ENCODE peak calls at places on chromosomes 1 and 21, in ten cellular contexts. K, S, L, J, O, W, R, U, N and A are unnamed samples.

GRCh38 chr1:214270097-214270635 is 10.8 kb upstream of the SMYD2 start:
- DNase-seq in K (no peak), S (no peak), L (no peak), J (no peak), O (no peak), W (no peak), R (no peak), U (no peak), N (no peak), A (no peak)

GRCh38 chr1:231020816-231021215 is 19.2 kb downstream of the FAM89A start:
- DNase-seq in K (no peak), S (no peak), L (no peak), J (no peak), O (no peak), W (no peak), R (no peak), U (no peak), N (no peak), A (peak)

GRCh38 chr1:155207578-155208405 is at the start of gene THBS3:
- DNase-seq in K (no peak), S (no peak), L (peak), J (peak), O (no peak), W (peak), R (no peak), U (no peak), N (no peak), A (no peak)

GRCh38 chr1:215992620-215993019 is 425.5 kb downstream of the KCTD3 start:
- DNase-seq in K (no peak), S (no peak), L (peak), J (peak), O (no peak), W (no peak), R (no peak), U (peak), N (no peak), A (no peak)

GRCh38 chr1:54012862-54013261 is 5.1 kb downstream of the LDLRAD1 start:
- DNase-seq in K (no peak), S (no peak), L (no peak), J (no peak), O (no peak), W (no peak), R (no peak), U (no peak), N (no peak), A (no peak)

GRCh38 chr1:186183219-186183618 is 191.8 kb downstream of the TPR start:
- DNase-seq in K (peak), S (no peak), L (peak), J (peak), O (no peak), W (no peak), R (no peak), U (peak), N (peak), A (no peak)

GRCh38 chr1:19398309-19398760 is 86.2 kb downstream of the SLC66A1 start:
- DNase-seq in K (no peak), S (no peak), L (peak), J (peak), O (no peak), W (no peak), R (no peak), U (no peak), N (no peak), A (peak)

GRCh38 chr1:20551945-20552727 is at the start of gene FAM43B:
- DNase-seq in K (no peak), S (peak), L (peak), J (peak), O (peak), W (peak), R (no peak), U (peak), N (no peak), A (no peak)

GRCh38 chr1:57620589-57620988 is 196.7 kb upstream of the DAB1 start:
- DNase-seq in K (no peak), S (no peak), L (no peak), J (no peak), O (no peak), W (no peak), R (no peak), U (no peak), N (no peak), A (no peak)

GRCh38 chr1:42454409-42454808 is 1.4 kb downstream of the ZMYND12 start:
- DNase-seq in K (no peak), S (no peak), L (no peak), J (no peak), O (no peak), W (no peak), R (no peak), U (no peak), N (no peak), A (no peak)

GRCh38 chr1:34265396-34265795 is 88.7 kb downstream of the C1orf94 start:
- DNase-seq in K (no peak), S (no peak), L (no peak), J (no peak), O (no peak), W (no peak), R (no peak), U (no peak), N (no peak), A (no peak)

GRCh38 chr1:81225769-81226602 is 574.7 kb upstream of the ADGRL2 start:
- DNase-seq in K (no peak), S (no peak), L (no peak), J (no peak), O (no peak), W (no peak), R (no peak), U (no peak), N (no peak), A (no peak)

GRCh38 chr1:230091473-230092231 is 24.6 kb downstream of the GALNT2 start:
- DNase-seq in K (peak), S (no peak), L (no peak), J (no peak), O (no peak), W (no peak), R (no peak), U (no peak), N (no peak), A (peak)

GRCh38 chr1:224623743-224624333 is 7.7 kb downstream of the CNIH3 start:
- DNase-seq in K (peak), S (peak), L (peak), J (peak), O (no peak), W (peak), R (peak), U (no peak), N (no peak), A (peak)

GRCh38 chr1:201750934-201751333 is 78.0 kb upstream of the IPO9 start:
- DNase-seq in K (no peak), S (no peak), L (peak), J (peak), O (no peak), W (no peak), R (no peak), U (no peak), N (no peak), A (no peak)

GRCh38 chr1:145918992-145919939 is 749 bp upstream of the PEX11B start:
- DNase-seq in K (peak), S (peak), L (peak), J (peak), O (peak), W (peak), R (no peak), U (peak), N (peak), A (no peak)

GRCh38 chr1:42162181-42162580 is 2.4 kb downstream of the GUCA2A start:
- DNase-seq in K (no peak), S (no peak), L (no peak), J (no peak), O (peak), W (no peak), R (no peak), U (no peak), N (no peak), A (no peak)

GRCh38 chr1:32774950-32775634 is 42.1 kb downstream of the YARS1 start:
- DNase-seq in K (peak), S (no peak), L (peak), J (peak), O (no peak), W (no peak), R (no peak), U (peak), N (no peak), A (peak)

GRCh38 chr1:110291241-110292030 is 47.7 kb upstream of the RBM15 start:
- DNase-seq in K (peak), S (peak), L (no peak), J (no peak), O (no peak), W (peak), R (no peak), U (no peak), N (no peak), A (no peak)

GRCh38 chr1:44842415-44842762 is 664 bp downstream of the PTCH2 start:
- DNase-seq in K (no peak), S (no peak), L (no peak), J (no peak), O (peak), W (no peak), R (no peak), U (no peak), N (no peak), A (no peak)

GRCh38 chr1:207318072-207318619 is 3.3 kb upstream of the CD55 start:
- DNase-seq in K (no peak), S (no peak), L (no peak), J (no peak), O (no peak), W (no peak), R (no peak), U (no peak), N (no peak), A (no peak)

GRCh38 chr1:200973937-200974657 is 49.4 kb downstream of the KIF21B start:
- DNase-seq in K (no peak), S (peak), L (no peak), J (no peak), O (no peak), W (peak), R (no peak), U (no peak), N (no peak), A (no peak)

GRCh38 chr21:41483415-41483814 is 24.5 kb downstream of the TMPRSS2 start:
- DNase-seq in K (no peak), S (no peak), L (no peak), J (no peak), O (no peak), W (no peak), R (no peak), U (no peak), N (no peak), A (no peak)

GRCh38 chr1:184827600-184828368 is 73.1 kb upstream of the EDEM3 start:
- DNase-seq in K (peak), S (no peak), L (peak), J (peak), O (no peak), W (no peak), R (no peak), U (no peak), N (no peak), A (peak)

GRCh38 chr1:233183226-233184020 is 112.1 kb downstream of the PCNX2 start:
- DNase-seq in K (no peak), S (no peak), L (peak), J (no peak), O (no peak), W (no peak), R (no peak), U (no peak), N (no peak), A (no peak)

GRCh38 chr1:166796620-166797236 is 42.5 kb upstream of the POGK start:
- DNase-seq in K (no peak), S (no peak), L (no peak), J (no peak), O (no peak), W (no peak), R (no peak), U (no peak), N (no peak), A (no peak)

GRCh38 chr1:24909388-24909898 is 20.6 kb downstream of the RUNX3 start:
- DNase-seq in K (no peak), S (peak), L (peak), J (peak), O (peak), W (peak), R (no peak), U (peak), N (no peak), A (no peak)

GRCh38 chr1:53593758-53594380 is 134.7 kb downstream of the DMRTB1 start:
- DNase-seq in K (no peak), S (peak), L (peak), J (no peak), O (peak), W (no peak), R (no peak), U (peak), N (no peak), A (no peak)

GRCh38 chr21:22536511-22536910 is 1538.3 kb downstream of the NCAM2 start:
- DNase-seq in K (peak), S (no peak), L (peak), J (no peak), O (no peak), W (no peak), R (no peak), U (peak), N (no peak), A (no peak)

GRCh38 chr1:161074676-161075368 is 5.1 kb upstream of the ARHGAP30 start:
- DNase-seq in K (no peak), S (no peak), L (no peak), J (no peak), O (no peak), W (no peak), R (no peak), U (peak), N (no peak), A (no peak)

GRCh38 chr1:214518387-214518786 is 33.0 kb downstream of the PTPN14 start:
- DNase-seq in K (no peak), S (no peak), L (peak), J (no peak), O (no peak), W (no peak), R (no peak), U (no peak), N (no peak), A (no peak)

GRCh38 chr1:117147856-117148588 is 26.5 kb upstream of the TRIM45 start:
- DNase-seq in K (peak), S (no peak), L (peak), J (peak), O (no peak), W (no peak), R (no peak), U (peak), N (no peak), A (peak)

GRCh38 chr1:150053911-150054310 is 13.7 kb upstream of the VPS45 start:
- DNase-seq in K (no peak), S (no peak), L (no peak), J (no peak), O (no peak), W (no peak), R (no peak), U (no peak), N (no peak), A (no peak)

DNA sequence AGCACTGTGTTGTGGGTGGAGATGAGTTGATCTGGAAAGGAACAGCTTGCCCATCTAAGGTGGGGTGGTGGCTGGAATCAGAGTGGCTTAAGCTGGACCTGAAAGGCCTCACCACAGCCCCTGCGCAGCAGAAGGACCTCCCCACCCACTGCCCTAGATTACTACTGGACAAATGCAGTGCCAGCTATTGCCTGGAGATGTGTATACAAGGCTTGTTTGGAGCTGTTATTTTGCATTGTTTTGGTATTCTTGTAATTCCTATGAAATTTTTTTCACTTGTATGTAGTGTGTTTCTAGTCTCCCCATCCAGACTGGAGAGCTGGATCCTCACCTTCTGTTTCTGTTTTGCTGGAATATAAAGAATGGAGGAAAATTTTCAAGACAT is 1.3 kb upstream of the SLC30A1 start:
- DNase-seq in K (no peak), S (no peak), L (no peak), J (no peak), O (no peak), W (no peak), R (no peak), U (no peak), N (no peak), A (no peak)
- H3K4me3 ChIP-seq in K (peak), S (no peak), L (no peak), J (no peak), O (no peak), W (no peak), R (no peak), U (no peak), N (no peak), A (no peak)

DNA sequence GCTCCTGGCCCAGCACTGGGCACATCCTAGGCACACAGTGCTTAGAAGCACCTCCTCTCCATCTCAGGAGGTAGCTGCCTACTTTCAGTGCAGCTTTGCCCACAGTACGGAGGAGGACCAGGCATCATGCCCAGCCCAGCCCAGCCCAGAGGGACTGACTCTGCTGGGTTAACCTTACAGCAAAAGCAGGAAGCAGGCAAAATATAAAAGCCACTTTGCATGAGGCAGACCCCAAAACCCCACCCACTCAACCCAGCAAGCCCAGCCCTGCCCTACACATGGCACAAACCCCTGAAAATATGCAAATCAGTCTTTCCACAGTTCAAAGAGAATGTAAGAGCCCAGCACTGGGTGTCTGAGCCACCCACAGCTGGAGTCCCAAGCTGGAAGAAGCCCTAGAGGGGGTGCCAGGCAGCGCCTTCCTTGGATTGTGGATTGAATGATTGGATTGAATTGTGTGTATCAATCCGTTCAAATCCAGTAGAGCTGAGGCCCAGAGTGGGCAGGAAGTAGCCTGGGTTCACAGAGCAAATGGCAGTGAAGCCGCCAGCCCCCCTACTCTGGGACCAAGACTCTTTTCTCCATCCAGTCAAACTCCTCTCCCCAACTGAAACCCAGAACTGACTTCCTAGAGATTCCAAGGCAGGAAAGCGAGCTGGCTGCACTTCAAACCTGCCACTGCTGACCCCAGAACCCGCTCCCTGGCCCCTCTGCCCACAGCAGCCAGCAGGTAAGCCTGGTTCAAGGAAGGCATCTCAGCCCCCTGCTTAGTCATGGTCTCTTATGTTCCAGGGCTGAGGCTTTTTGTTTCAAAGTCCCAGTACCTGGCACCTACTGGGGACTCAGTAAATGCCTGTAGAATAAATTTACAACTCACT is 117.7 kb downstream of the LACTBL1 start:
- DNase-seq in K (no peak), S (no peak), L (no peak), J (no peak), O (no peak), W (no peak), R (no peak), U (no peak), N (no peak), A (no peak)
- H3K4me3 ChIP-seq in K (no peak), S (no peak), L (no peak), J (no peak), O (no peak), W (no peak), R (no peak), U (no peak), N (no peak), A (no peak)

DNA sequence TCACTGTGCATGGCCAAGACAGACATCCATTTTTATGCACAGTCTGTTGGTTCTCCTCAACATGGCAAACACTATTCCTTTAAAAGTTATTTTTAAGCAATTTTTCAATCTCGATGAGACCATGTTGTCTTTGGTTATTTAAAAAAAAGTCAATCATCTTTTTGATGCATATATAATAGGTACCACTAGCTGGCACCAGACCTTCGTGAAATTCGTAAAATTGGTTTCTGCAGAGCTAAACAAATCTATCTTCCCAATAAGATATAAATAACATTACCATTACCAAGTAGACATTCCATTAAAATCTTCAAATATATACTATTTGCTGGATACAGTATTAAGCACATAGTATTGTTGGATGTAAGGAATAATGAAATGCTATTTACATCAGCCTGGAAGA is 220.0 kb upstream of the GREM2 start:
- DNase-seq in K (no peak), S (no peak), L (no peak), J (no peak), O (no peak), W (no peak), R (no peak), U (no peak), N (no peak), A (no peak)
- H3K4me3 ChIP-seq in K (no peak), S (no peak), L (no peak), J (no peak), O (no peak), W (no peak), R (no peak), U (no peak), N (no peak), A (no peak)

GRCh38 chr1:158719664-158720063 is 856 bp downstream of the OR6K3 start:
- DNase-seq in K (no peak), S (no peak), L (no peak), J (no peak), O (no peak), W (no peak), R (no peak), U (no peak), N (no peak), A (no peak)

GRCh38 chr1:158717344-158717743 is 3.2 kb downstream of the OR6K3 start:
- DNase-seq in K (no peak), S (no peak), L (no peak), J (no peak), O (no peak), W (no peak), R (no peak), U (no peak), N (no peak), A (no peak)

GRCh38 chr1:158714754-158715153 is 5.8 kb downstream of the OR6K3 start:
- DNase-seq in K (no peak), S (no peak), L (no peak), J (no peak), O (no peak), W (no peak), R (no peak), U (no peak), N (no peak), A (no peak)

GRCh38 chr1:158720620-158721019 is at the start of gene OR6K3:
- DNase-seq in K (no peak), S (no peak), L (no peak), J (no peak), O (no peak), W (no peak), R (no peak), U (no peak), N (no peak), A (no peak)

DNA sequence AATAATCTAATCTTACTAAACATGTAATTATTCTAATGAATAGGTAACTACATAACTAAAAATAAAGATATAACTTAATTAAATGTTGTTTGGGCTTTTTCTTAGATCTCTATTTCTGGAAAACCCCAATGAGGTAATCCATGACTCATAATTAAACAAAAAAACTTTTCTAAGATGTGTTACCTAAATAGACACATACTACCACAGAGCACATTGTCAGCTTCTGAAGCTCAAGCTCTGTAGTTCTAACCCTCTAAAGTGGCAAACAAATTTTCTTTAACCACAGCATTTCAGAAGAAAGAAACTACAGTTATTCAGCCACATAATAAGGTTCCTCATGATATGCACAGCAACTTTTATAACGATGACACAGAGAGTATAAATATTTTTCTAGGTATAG is 4.2 kb downstream of the OR6K3 start:
- DNase-seq in K (no peak), S (no peak), L (no peak), J (no peak), O (no peak), W (no peak), R (no peak), U (no peak), N (no peak), A (no peak)
- H3K4me3 ChIP-seq in K (no peak), S (no peak), L (no peak), J (no peak), O (no peak), W (no peak), R (no peak), U (no peak), N (no peak), A (no peak)

GRCh38 chr1:2530501-2531361 is 668 bp upstream of the HES5 start:
- DNase-seq in K (no peak), S (peak), L (no peak), J (no peak), O (no peak), W (peak), R (no peak), U (no peak), N (no peak), A (no peak)
- H3K4me3 ChIP-seq in K (no peak), S (no peak), L (no peak), J (no peak), O (peak), W (peak), R (peak), U (no peak), N (no peak), A (no peak)

GRCh38 chr21:43917515-43918384 is 52.7 kb downstream of the AGPAT3 start:
- DNase-seq in K (no peak), S (peak), L (no peak), J (no peak), O (peak), W (no peak), R (no peak), U (no peak), N (peak), A (no peak)
- H3K4me3 ChIP-seq in K (no peak), S (no peak), L (no peak), J (no peak), O (no peak), W (no peak), R (peak), U (no peak), N (no peak), A (peak)